ENCODE peak calls at places on chromosomes 5 and 9, in four cellular contexts. R is A549, D is WTC11, I is HepG2. J is an unnamed sample.

GRCh38 chr5:148794729-148795590 is 31.5 kb upstream of the ADRB2 start:
- DNase-seq in R (no peak), D (no peak), I (no peak), J (no peak)

GRCh38 chr9:21465859-21466518 is 16.1 kb downstream of the IFNE start:
- DNase-seq in R (peak), D (no peak), I (peak), J (peak)

GRCh38 chr5:171155621-171156020 is 153.4 kb upstream of the TLX3 start:
- DNase-seq in R (no peak), D (no peak), I (no peak), J (peak)

GRCh38 chr5:79173626-79174025 is 62.0 kb downstream of the BHMT start:
- DNase-seq in R (no peak), D (no peak), I (peak), J (no peak)

GRCh38 chr5:149392718-149393117 is 13.6 kb upstream of the IL17B start:
- DNase-seq in R (peak), D (no peak), I (no peak), J (no peak)

GRCh38 chr9:12759767-12760166 is 15.1 kb upstream of the LURAP1L start:
- DNase-seq in R (no peak), D (no peak), I (no peak), J (no peak)

GRCh38 chr5:74934949-74935751 is 69.0 kb upstream of the FAM169A start:
- DNase-seq in R (no peak), D (no peak), I (peak), J (peak)

GRCh38 chr9:91231619-91232018 is 130.1 kb downstream of the AUH start:
- DNase-seq in R (no peak), D (no peak), I (no peak), J (no peak)

GRCh38 chr5:172999974-173000373 is 16.4 kb downstream of the ATP6V0E1 start:
- DNase-seq in R (no peak), D (no peak), I (no peak), J (no peak)

GRCh38 chr5:67234671-67235176 is 38.1 kb upstream of the CD180 start:
- DNase-seq in R (no peak), D (no peak), I (peak), J (peak)
- TF ChIP-seq JUN in R (no peak), D (no peak), I (no peak), J (peak)

DNA sequence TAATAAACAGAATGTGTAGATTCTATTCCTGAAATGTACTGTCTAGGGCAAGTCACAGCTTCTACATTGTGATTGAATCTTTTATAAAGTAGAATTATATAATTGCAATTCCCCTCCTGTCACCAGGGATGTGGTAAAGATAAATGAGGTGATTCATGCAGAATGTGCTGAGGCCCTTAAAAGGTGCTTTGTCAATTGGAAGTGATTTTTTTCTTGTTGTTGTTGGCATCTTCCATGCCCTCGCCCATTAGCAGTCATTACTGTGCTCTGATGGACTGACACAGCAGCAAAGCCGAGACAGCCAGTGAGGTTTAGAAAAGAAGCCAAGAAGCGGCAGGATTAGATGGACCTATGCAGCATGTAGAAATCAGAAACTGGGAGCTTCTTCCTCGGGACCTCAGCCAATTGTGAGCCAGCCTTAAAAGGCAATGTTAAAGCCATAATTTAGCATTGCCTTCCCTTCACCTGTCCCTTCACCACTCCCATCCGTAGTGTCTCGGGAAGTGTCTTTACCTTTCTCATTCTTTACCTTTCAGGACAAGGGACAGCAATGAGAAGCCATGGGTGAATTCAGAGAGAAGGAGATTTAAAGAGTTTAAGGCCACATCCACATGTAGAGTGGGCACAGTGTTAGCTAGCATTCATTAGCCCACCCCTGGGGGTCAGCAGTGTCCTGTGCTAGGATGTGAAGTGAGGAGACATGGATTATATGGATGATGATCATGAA is 257.8 kb downstream of the PLK2 start:
- DNase-seq in R (no peak), D (no peak), I (no peak), J (no peak)
- TF ChIP-seq JUN in R (no peak), D (no peak), I (no peak), J (no peak)

GRCh38 chr9:108083160-108083559 is 593.6 kb upstream of the KLF4 start:
- DNase-seq in R (no peak), D (no peak), I (no peak), J (no peak)

GRCh38 chr9:108088916-108089315 is 599.3 kb upstream of the KLF4 start:
- DNase-seq in R (no peak), D (no peak), I (no peak), J (no peak)

GRCh38 chr9:108086624-108087023 is 597.1 kb upstream of the KLF4 start:
- DNase-seq in R (no peak), D (no peak), I (no peak), J (no peak)

GRCh38 chr9:108083796-108084352 is 594.3 kb upstream of the KLF4 start:
- DNase-seq in R (no peak), D (no peak), I (no peak), J (no peak)

DNA sequence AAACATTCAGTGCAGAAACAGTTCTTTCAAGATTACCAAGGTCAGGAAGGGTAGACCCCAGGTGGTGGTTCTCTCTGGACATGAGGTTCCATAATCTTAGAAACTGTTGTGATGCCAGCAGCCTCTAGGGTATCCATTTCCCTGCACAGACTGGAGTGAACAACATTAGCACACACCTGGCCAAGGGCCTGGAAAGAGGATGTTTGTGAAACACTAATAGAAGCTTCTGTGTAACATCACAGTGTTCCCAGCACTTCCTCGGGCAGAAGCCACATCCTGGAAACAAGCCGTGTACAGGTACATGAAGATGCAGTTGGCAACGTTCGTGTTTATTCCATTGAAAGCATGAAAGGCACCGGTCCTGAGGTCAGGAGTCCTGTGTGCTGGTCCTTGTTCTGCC is 598.2 kb upstream of the KLF4 start:
- DNase-seq in R (no peak), D (no peak), I (no peak), J (no peak)
- TF ChIP-seq JUN in R (no peak), D (no peak), I (no peak), J (no peak)

GRCh38 chr9:132367613-132368305 is 13.0 kb upstream of the SETX start:
- DNase-seq in R (no peak), D (no peak), I (no peak), J (no peak)
- TF ChIP-seq JUN in R (no peak), D (no peak), I (no peak), J (no peak)

GRCh38 chr9:98874721-98875255 is 67.3 kb downstream of the GALNT12 start:
- DNase-seq in R (no peak), D (no peak), I (no peak), J (no peak)
- TF ChIP-seq JUN in R (no peak), D (no peak), I (no peak), J (no peak)

DNA sequence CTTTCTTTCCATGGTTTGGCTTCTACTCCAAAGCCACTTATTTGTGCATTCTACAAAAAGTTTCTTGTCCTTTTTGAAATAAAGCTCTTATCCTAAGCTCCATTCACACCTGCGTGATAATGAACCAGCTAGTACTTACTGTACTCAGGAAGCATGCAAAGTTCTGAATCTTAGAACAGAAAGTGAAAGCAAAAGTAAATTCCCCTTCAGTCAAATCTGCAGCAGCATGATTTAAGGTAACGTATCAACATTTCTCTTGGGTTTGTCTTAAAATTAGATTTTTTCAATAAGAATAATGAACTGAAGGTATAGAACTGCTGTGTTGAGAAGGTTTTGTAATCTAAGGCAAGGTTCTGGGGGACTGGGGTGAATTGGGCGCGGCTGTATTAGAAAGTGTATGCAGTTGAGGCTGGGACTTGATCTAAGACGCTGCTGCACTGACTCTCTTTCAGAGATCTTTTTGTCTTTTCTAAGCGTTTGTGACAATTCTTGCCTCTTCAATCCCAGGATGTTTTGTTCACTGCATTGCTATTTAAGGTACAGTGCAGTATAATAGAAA is at the start of gene ERAP2:
- DNase-seq in R (peak), D (no peak), I (peak), J (peak)
- TF ChIP-seq JUN in R (no peak), D (no peak), I (no peak), J (no peak)

DNA sequence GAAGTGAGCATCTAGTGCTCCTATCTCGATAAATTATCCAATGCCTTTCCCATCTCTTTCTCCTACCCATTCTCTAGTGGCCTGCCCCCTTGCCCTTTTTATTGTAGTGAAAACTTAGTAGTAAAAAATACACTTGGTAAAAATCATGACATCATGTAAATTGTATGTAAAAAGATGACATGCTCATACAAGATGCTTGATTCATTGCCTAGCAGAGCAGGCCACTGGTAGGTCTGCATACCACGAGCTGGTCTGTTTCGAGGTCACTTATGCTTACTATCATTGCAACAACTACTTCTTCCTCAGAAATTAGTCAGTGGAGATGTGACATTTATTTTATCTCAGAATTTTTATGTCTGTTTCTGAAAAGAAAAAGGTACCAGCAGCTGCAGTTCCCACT is 177.3 kb downstream of the C9orf152 start:
- DNase-seq in R (peak), D (no peak), I (no peak), J (no peak)
- TF ChIP-seq JUN in R (no peak), D (no peak), I (no peak), J (peak)

DNA sequence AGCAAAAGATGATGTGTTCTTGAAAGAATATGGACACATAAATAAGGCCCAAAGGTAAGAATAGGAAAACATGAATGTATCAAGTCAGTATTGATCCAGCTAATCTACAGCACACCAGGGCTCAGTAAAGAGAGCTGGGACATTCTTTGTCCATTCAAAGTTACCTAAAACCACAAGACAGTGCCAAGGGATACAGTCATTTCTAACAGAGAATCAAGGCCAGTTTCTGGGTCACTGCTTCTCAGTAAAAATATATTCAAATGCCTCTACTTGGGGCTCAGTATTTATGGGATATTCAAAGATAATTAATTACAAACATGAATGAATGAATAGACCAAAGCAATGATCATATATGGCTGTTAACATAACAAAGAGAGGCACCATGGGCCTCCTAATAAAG is 35.0 kb downstream of the MTMR12 start:
- DNase-seq in R (no peak), D (no peak), I (no peak), J (no peak)
- TF ChIP-seq JUN in R (no peak), D (no peak), I (no peak), J (no peak)